ENCODE peak calls at places on chromosomes 12 and 14, in six cellular contexts. T is endothelial cell, J is body of pancreas, C is AG09319, O is fibroblast of the aortic adventitia, F is GM23338. P is an unnamed sample.

GRCh38 chr14:67541448-67542387 is 8.6 kb downstream of the PLEKHH1 start:
- DNase-seq in T (peak), J (peak), C (no peak), O (no peak), F (peak), P (no peak)

GRCh38 chr12:40286583-40286982 is 61.8 kb downstream of the LRRK2 start:
- DNase-seq in T (no peak), J (no peak), C (no peak), O (peak), F (no peak), P (no peak)

GRCh38 chr14:65173973-65174693 is 71.8 kb upstream of the MAX start:
- DNase-seq in T (no peak), J (no peak), C (no peak), O (peak), F (peak), P (no peak)

GRCh38 chr12:19739195-19739776 is 300.0 kb downstream of the AEBP2 start:
- DNase-seq in T (peak), J (peak), C (peak), O (peak), F (peak), P (peak)

GRCh38 chr12:24561411-24561871 is 387.5 kb downstream of the BCAT1 start:
- DNase-seq in T (no peak), J (no peak), C (no peak), O (peak), F (peak), P (no peak)

GRCh38 chr14:104355949-104356737 is 217.8 kb downstream of the KIF26A start:
- DNase-seq in T (no peak), J (no peak), C (no peak), O (no peak), F (no peak), P (no peak)

GRCh38 chr12:26266881-26267280 is 71.5 kb downstream of the SSPN start:
- DNase-seq in T (no peak), J (no peak), C (no peak), O (no peak), F (no peak), P (no peak)

GRCh38 chr12:109440851-109441490 is 36.1 kb downstream of the KCTD10 start:
- DNase-seq in T (no peak), J (peak), C (no peak), O (peak), F (peak), P (no peak)

GRCh38 chr12:51827925-51828818 is 20.3 kb downstream of the FIGNL2 start:
- DNase-seq in T (no peak), J (no peak), C (no peak), O (peak), F (no peak), P (peak)

GRCh38 chr14:78902010-78902623 is 731.9 kb downstream of the NRXN3 start:
- DNase-seq in T (peak), J (peak), C (no peak), O (peak), F (peak), P (peak)
- TF ChIP-seq CTCF in T (peak), J (peak), C (peak), O (peak), F (peak), P (peak)

DNA sequence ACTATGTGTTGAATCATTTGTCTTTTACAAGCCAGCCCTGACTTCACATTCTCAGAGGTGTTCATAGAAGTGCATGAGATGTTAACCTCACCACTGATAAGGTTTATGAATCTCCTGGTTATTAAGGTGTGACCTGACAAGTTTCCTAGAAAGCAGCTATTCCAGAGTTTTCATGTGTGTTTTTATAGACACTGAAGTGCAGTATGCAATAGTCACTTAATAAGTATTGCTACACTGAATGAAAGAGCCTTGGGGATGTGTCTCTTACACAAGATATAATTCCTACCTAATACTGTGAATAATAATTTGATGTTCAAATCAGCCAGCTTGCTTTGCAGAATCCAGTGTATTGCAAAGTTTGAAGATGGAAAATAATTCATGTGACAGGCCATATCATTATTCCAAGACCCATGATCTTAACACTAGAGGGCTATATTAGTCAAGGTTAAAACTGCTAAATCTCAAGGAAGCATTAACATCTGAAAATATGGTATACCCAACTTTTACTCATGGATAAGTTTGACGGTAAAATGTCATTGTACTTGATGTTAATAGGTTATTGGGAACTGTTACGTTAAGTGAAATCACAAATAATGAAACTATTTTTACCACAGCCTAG is 13.0 kb downstream of the SLC25A3 start:
- DNase-seq in T (no peak), J (no peak), C (no peak), O (no peak), F (no peak), P (no peak)
- TF ChIP-seq CTCF in T (no peak), J (no peak), C (no peak), O (no peak), F (no peak), P (peak)

DNA sequence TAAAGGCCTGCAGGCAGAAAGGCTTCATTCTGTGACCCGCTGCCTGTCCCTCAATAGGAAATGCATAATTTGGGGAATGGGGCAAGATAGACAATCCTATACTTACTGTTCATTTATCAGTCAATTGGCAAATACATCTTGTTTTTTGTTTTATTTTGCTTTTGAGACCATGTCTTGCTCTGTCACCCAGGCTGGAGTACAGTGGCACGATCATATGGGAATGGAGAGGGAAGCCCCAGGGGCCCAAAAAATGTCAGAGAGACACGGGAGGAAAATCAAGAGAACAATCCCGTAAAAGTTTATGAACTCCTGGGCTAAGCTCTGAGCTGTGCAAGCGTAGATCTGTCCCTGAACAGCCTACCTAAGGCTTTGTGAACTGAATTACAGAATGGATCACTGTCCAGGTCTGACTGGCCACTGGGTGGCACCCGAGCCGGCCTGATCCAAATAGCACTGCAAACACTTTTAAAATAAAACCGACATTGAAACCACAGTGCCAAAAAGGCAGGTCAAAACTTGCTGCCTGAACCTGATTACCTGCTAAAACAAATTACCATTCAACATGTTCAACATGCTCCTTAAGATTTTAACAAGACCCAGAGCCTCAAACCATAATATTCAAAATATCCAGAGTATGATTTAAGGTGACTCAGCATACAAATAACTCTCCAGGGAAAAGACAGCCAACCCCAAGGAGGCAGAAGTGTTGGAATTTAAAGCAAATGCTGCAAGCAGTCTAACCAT is 11.8 kb downstream of the COPS7A start:
- DNase-seq in T (peak), J (peak), C (no peak), O (peak), F (peak), P (peak)
- TF ChIP-seq CTCF in T (peak), J (peak), C (peak), O (peak), F (peak), P (peak)

GRCh38 chr14:77763316-77763715 is 2.4 kb upstream of the SNW1 start:
- DNase-seq in T (no peak), J (no peak), C (no peak), O (no peak), F (peak), P (no peak)

GRCh38 chr14:77760381-77761204 is at the start of gene SNW1:
- DNase-seq in T (peak), J (peak), C (peak), O (peak), F (peak), P (peak)

GRCh38 chr14:77763978-77764377 is 3.0 kb upstream of the SNW1 start:
- DNase-seq in T (no peak), J (no peak), C (no peak), O (no peak), F (no peak), P (no peak)

GRCh38 chr14:77761205-77761931 is 412 bp upstream of the SNW1 start:
- DNase-seq in T (peak), J (peak), C (no peak), O (peak), F (peak), P (peak)
- TF ChIP-seq CTCF in T (peak), J (peak), C (peak), O (peak), F (peak), P (peak)

DNA sequence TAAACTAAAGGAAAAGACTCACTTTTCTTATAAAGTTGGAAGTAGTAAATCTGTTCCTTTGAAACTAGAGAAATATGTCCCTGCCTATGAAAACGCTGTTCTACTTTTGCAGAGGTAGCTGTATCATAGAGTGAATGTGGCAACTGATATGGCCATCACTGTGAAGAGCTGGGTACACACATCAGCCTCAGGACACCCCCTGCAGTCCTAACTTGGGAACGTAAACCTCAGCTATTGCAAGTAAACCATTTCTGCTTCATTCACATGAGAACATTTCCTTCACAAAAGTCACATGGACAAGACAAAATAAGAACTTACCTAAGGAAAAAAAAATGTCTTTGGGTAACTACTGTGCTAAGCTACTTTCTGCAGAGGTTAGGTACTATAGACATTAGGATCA is 233.3 kb upstream of the PPFIA2 start:
- DNase-seq in T (peak), J (peak), C (no peak), O (no peak), F (peak), P (no peak)
- TF ChIP-seq CTCF in T (no peak), J (peak), C (peak), O (no peak), F (peak), P (no peak)

DNA sequence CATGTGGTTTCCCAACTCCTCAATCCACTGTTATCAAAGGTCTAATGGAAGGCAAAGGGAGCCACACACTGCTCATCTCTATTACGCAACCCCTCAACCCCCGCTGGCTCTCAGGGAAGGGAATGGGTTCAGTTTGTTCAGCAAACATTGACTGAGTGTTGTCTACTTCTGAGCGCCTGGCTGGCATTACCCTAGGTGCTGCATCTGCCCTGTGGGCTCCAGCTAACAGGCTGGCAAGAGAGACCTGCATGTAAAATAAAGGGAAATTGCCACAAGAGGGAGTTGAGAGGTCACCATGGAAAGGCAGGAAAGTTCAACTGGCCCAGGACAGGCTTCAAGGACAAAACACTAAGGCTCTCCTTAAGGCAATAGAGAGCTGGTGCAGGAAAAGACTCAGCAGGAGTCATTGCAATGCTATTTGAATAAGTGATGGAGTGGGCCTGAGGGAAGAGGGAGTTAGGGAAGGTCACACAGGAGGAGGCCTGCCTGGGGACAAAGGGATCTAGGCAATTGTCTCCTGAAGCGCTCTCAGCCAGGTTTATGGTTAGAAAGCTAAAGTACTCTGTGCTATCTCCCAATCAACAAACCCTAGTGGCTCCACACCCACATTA is 5.5 kb upstream of the ZNF740 start:
- DNase-seq in T (no peak), J (peak), C (no peak), O (peak), F (peak), P (peak)
- TF ChIP-seq CTCF in T (peak), J (peak), C (peak), O (peak), F (peak), P (peak)

GRCh38 chr12:119326341-119326740 is 8.2 kb upstream of the CCDC60 start:
- DNase-seq in T (no peak), J (no peak), C (no peak), O (no peak), F (no peak), P (no peak)

GRCh38 chr12:119322324-119322723 is 12.2 kb upstream of the CCDC60 start:
- DNase-seq in T (no peak), J (no peak), C (no peak), O (no peak), F (no peak), P (no peak)

GRCh38 chr12:119328111-119328510 is 6.4 kb upstream of the CCDC60 start:
- DNase-seq in T (peak), J (no peak), C (no peak), O (no peak), F (peak), P (no peak)
- TF ChIP-seq CTCF in T (peak), J (peak), C (no peak), O (no peak), F (peak), P (no peak)

GRCh38 chr14:25537846-25538455 is 488.0 kb upstream of the STXBP6 start:
- DNase-seq in T (peak), J (peak), C (no peak), O (no peak), F (peak), P (no peak)
- TF ChIP-seq CTCF in T (peak), J (peak), C (no peak), O (no peak), F (peak), P (peak)